ENCODE peak calls at places on chromosomes 6 and 20, in seven cellular contexts. One of them, this sample, is unnamed. For H3K27me3, the result is how much of the 10 kb centered on the place peaks cover.

GRCh38 chr6:157514659-157515496 is 133.9 kb downstream of the ZDHHC14 start:
- DNase-seq in CD8-positive, alpha-beta T cell: no peak
- DNase-seq in fibroblast of lung: peak
- DNase-seq in CD8-positive, alpha-beta memory T cell: no peak
- DNase-seq in right lobe of liver: no peak
- DNase-seq in thyroid gland: no peak
- DNase-seq in adrenal gland: peak
- DNase-seq in this sample: no peak

GRCh38 chr6:159460476-159460875 is 232.6 kb downstream of the SOD2 start:
- DNase-seq in CD8-positive, alpha-beta T cell: no peak
- DNase-seq in fibroblast of lung: no peak
- DNase-seq in CD8-positive, alpha-beta memory T cell: no peak
- DNase-seq in right lobe of liver: no peak
- DNase-seq in thyroid gland: no peak
- DNase-seq in adrenal gland: no peak
- DNase-seq in this sample: no peak

GRCh38 chr6:87884203-87884602 is 163.4 kb upstream of the SPACA1 start:
- DNase-seq in CD8-positive, alpha-beta T cell: no peak
- DNase-seq in fibroblast of lung: no peak
- DNase-seq in CD8-positive, alpha-beta memory T cell: no peak
- DNase-seq in right lobe of liver: no peak
- DNase-seq in thyroid gland: no peak
- DNase-seq in adrenal gland: no peak
- DNase-seq in this sample: no peak

GRCh38 chr6:5998741-5999687 is 7.7 kb downstream of the NRN1 start:
- DNase-seq in CD8-positive, alpha-beta T cell: no peak
- DNase-seq in fibroblast of lung: no peak
- DNase-seq in CD8-positive, alpha-beta memory T cell: no peak
- DNase-seq in right lobe of liver: no peak
- DNase-seq in thyroid gland: peak
- DNase-seq in adrenal gland: no peak
- DNase-seq in this sample: no peak

GRCh38 chr20:36847710-36848040 is 28.3 kb upstream of the TLDC2 start:
- DNase-seq in CD8-positive, alpha-beta T cell: no peak
- DNase-seq in fibroblast of lung: no peak
- DNase-seq in CD8-positive, alpha-beta memory T cell: no peak
- DNase-seq in right lobe of liver: no peak
- DNase-seq in thyroid gland: no peak
- DNase-seq in adrenal gland: no peak
- DNase-seq in this sample: no peak

GRCh38 chr6:56435326-56435725 is 187.9 kb upstream of the COL21A1 start:
- DNase-seq in CD8-positive, alpha-beta T cell: no peak
- DNase-seq in fibroblast of lung: peak
- DNase-seq in CD8-positive, alpha-beta memory T cell: no peak
- DNase-seq in right lobe of liver: no peak
- DNase-seq in thyroid gland: no peak
- DNase-seq in adrenal gland: no peak
- DNase-seq in this sample: no peak

GRCh38 chr20:24686156-24686555 is 216.7 kb downstream of the SYNDIG1 start:
- DNase-seq in CD8-positive, alpha-beta T cell: no peak
- DNase-seq in fibroblast of lung: no peak
- DNase-seq in CD8-positive, alpha-beta memory T cell: no peak
- DNase-seq in right lobe of liver: no peak
- DNase-seq in thyroid gland: no peak
- DNase-seq in adrenal gland: no peak
- DNase-seq in this sample: no peak

GRCh38 chr6:13488015-13488895 is 855 bp upstream of the GFOD1 start:
- DNase-seq in CD8-positive, alpha-beta T cell: peak
- DNase-seq in fibroblast of lung: peak
- DNase-seq in CD8-positive, alpha-beta memory T cell: peak
- DNase-seq in right lobe of liver: peak
- DNase-seq in thyroid gland: peak
- DNase-seq in adrenal gland: peak
- DNase-seq in this sample: peak

GRCh38 chr6:40956871-40957270 is 82.2 kb downstream of the UNC5CL start:
- DNase-seq in CD8-positive, alpha-beta T cell: no peak
- DNase-seq in fibroblast of lung: peak
- DNase-seq in CD8-positive, alpha-beta memory T cell: no peak
- DNase-seq in right lobe of liver: no peak
- DNase-seq in thyroid gland: no peak
- DNase-seq in adrenal gland: no peak
- DNase-seq in this sample: no peak

GRCh38 chr6:37033255-37033654 is 27.8 kb downstream of the FGD2 start:
- DNase-seq in CD8-positive, alpha-beta T cell: no peak
- DNase-seq in fibroblast of lung: no peak
- DNase-seq in CD8-positive, alpha-beta memory T cell: no peak
- DNase-seq in right lobe of liver: no peak
- DNase-seq in thyroid gland: no peak
- DNase-seq in adrenal gland: peak
- DNase-seq in this sample: no peak

GRCh38 chr6:113347420-113347819 is 509.7 kb upstream of the MARCKS start:
- DNase-seq in CD8-positive, alpha-beta T cell: no peak
- DNase-seq in fibroblast of lung: peak
- DNase-seq in CD8-positive, alpha-beta memory T cell: no peak
- DNase-seq in right lobe of liver: no peak
- DNase-seq in thyroid gland: no peak
- DNase-seq in adrenal gland: no peak
- DNase-seq in this sample: peak

GRCh38 chr6:70846207-70846835 is 110.5 kb downstream of the B3GAT2 start:
- DNase-seq in CD8-positive, alpha-beta T cell: no peak
- DNase-seq in fibroblast of lung: no peak
- DNase-seq in CD8-positive, alpha-beta memory T cell: no peak
- DNase-seq in right lobe of liver: no peak
- DNase-seq in thyroid gland: no peak
- DNase-seq in adrenal gland: no peak
- DNase-seq in this sample: no peak

GRCh38 chr6:75418233-75418632 is 75.4 kb downstream of the FILIP1 start:
- DNase-seq in CD8-positive, alpha-beta T cell: no peak
- DNase-seq in fibroblast of lung: peak
- DNase-seq in CD8-positive, alpha-beta memory T cell: no peak
- DNase-seq in right lobe of liver: no peak
- DNase-seq in thyroid gland: no peak
- DNase-seq in adrenal gland: no peak
- DNase-seq in this sample: no peak

GRCh38 chr20:17624070-17624469 is 54.2 kb downstream of the DSTN start:
- DNase-seq in CD8-positive, alpha-beta T cell: no peak
- DNase-seq in fibroblast of lung: no peak
- DNase-seq in CD8-positive, alpha-beta memory T cell: no peak
- DNase-seq in right lobe of liver: peak
- DNase-seq in thyroid gland: peak
- DNase-seq in adrenal gland: peak
- DNase-seq in this sample: no peak

GRCh38 chr6:51541847-51542246 is 545.6 kb downstream of the PKHD1 start:
- DNase-seq in CD8-positive, alpha-beta T cell: no peak
- DNase-seq in fibroblast of lung: no peak
- DNase-seq in CD8-positive, alpha-beta memory T cell: no peak
- DNase-seq in right lobe of liver: no peak
- DNase-seq in thyroid gland: no peak
- DNase-seq in adrenal gland: no peak
- DNase-seq in this sample: no peak

GRCh38 chr20:23446505-23446904 is 6.2 kb downstream of the CST11 start:
- DNase-seq in CD8-positive, alpha-beta T cell: no peak
- DNase-seq in fibroblast of lung: peak
- DNase-seq in CD8-positive, alpha-beta memory T cell: no peak
- DNase-seq in right lobe of liver: no peak
- DNase-seq in thyroid gland: peak
- DNase-seq in adrenal gland: peak
- DNase-seq in this sample: peak

GRCh38 chr6:93828553-93828952 is 409.2 kb upstream of the EPHA7 start:
- DNase-seq in CD8-positive, alpha-beta T cell: no peak
- DNase-seq in fibroblast of lung: no peak
- DNase-seq in CD8-positive, alpha-beta memory T cell: no peak
- DNase-seq in right lobe of liver: no peak
- DNase-seq in thyroid gland: no peak
- DNase-seq in adrenal gland: no peak
- DNase-seq in this sample: no peak

GRCh38 chr20:11982289-11982957 is 64.7 kb downstream of the BTBD3 start:
- DNase-seq in CD8-positive, alpha-beta T cell: no peak
- DNase-seq in fibroblast of lung: no peak
- DNase-seq in CD8-positive, alpha-beta memory T cell: no peak
- DNase-seq in right lobe of liver: no peak
- DNase-seq in thyroid gland: no peak
- DNase-seq in adrenal gland: no peak
- DNase-seq in this sample: no peak

GRCh38 chr6:148869589-148869988 is 122.8 kb downstream of the UST start:
- DNase-seq in CD8-positive, alpha-beta T cell: no peak
- DNase-seq in fibroblast of lung: peak
- DNase-seq in CD8-positive, alpha-beta memory T cell: no peak
- DNase-seq in right lobe of liver: no peak
- DNase-seq in thyroid gland: no peak
- DNase-seq in adrenal gland: peak
- DNase-seq in this sample: no peak

GRCh38 chr6:145814035-145814500 is 527 bp downstream of the FBXO30 start:
- DNase-seq in CD8-positive, alpha-beta T cell: peak
- DNase-seq in fibroblast of lung: peak
- DNase-seq in CD8-positive, alpha-beta memory T cell: no peak
- DNase-seq in right lobe of liver: peak
- DNase-seq in thyroid gland: peak
- DNase-seq in adrenal gland: peak
- DNase-seq in this sample: peak

GRCh38 chr6:99151634-99152344 is 197.7 kb downstream of the FAXC start:
- DNase-seq in CD8-positive, alpha-beta T cell: peak
- DNase-seq in fibroblast of lung: peak
- DNase-seq in CD8-positive, alpha-beta memory T cell: no peak
- DNase-seq in right lobe of liver: no peak
- DNase-seq in thyroid gland: peak
- DNase-seq in adrenal gland: peak
- DNase-seq in this sample: peak

GRCh38 chr6:168088161-168089106 is 9.4 kb upstream of the FRMD1 start:
- DNase-seq in CD8-positive, alpha-beta T cell: no peak
- DNase-seq in fibroblast of lung: peak
- DNase-seq in CD8-positive, alpha-beta memory T cell: no peak
- DNase-seq in right lobe of liver: peak
- DNase-seq in thyroid gland: no peak
- DNase-seq in adrenal gland: peak
- DNase-seq in this sample: no peak

GRCh38 chr6:118569498-118569897 is 21.4 kb downstream of the PLN start:
- DNase-seq in CD8-positive, alpha-beta T cell: no peak
- DNase-seq in fibroblast of lung: no peak
- DNase-seq in CD8-positive, alpha-beta memory T cell: no peak
- DNase-seq in right lobe of liver: no peak
- DNase-seq in thyroid gland: no peak
- DNase-seq in adrenal gland: no peak
- DNase-seq in this sample: no peak

GRCh38 chr6:139970591-139970991 is 596.1 kb upstream of the CITED2 start:
- DNase-seq in CD8-positive, alpha-beta T cell: no peak
- DNase-seq in fibroblast of lung: peak
- DNase-seq in CD8-positive, alpha-beta memory T cell: no peak
- DNase-seq in right lobe of liver: no peak
- DNase-seq in thyroid gland: no peak
- DNase-seq in adrenal gland: no peak
- DNase-seq in this sample: no peak

GRCh38 chr6:3750324-3751018 is 1.0 kb downstream of the PXDC1 start:
- DNase-seq in CD8-positive, alpha-beta T cell: no peak
- DNase-seq in fibroblast of lung: peak
- DNase-seq in CD8-positive, alpha-beta memory T cell: no peak
- DNase-seq in right lobe of liver: peak
- DNase-seq in thyroid gland: peak
- DNase-seq in adrenal gland: peak
- DNase-seq in this sample: no peak

DNA sequence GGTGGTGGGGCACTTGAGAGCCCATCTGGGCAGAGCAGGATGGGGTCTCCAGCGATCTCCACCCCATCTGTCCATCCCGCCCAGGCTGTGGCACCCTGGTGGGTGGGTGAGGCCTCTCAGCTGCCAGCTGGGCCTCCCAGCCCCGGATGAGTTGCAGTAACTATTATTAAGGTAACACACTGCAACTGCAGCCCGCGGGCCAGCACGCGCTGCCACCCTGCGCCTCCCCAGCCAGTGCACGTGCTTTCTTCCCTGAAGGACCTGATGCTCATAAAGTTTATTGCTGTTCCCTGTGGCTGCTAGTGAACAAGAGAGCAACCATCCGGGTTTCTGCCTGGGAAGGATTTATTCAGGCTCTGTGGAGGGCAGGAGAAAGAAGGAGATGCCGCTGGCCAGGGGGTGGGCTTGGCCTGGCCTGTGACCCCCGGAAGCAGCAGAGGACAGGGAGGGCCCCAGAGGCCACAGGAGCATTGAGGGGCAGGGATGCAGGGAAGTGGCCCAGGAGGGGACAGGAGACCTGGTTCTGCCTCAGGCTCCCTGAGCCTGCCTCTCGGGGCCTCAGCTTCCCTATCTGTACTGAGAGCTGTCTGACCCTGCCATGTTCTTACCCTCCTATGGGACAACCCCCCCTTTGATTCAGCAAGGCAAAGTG is 1.7 kb downstream of the IP6K3 start:
- DNase-seq in CD8-positive, alpha-beta T cell: no peak
- DNase-seq in fibroblast of lung: no peak
- DNase-seq in CD8-positive, alpha-beta memory T cell: no peak
- DNase-seq in right lobe of liver: no peak
- DNase-seq in thyroid gland: no peak
- DNase-seq in adrenal gland: no peak
- DNase-seq in this sample: no peak
- H3K27me3 ChIP-seq in CD8-positive, alpha-beta T cell: under half
- H3K27me3 ChIP-seq in fibroblast of lung: under half
- H3K27me3 ChIP-seq in CD8-positive, alpha-beta memory T cell: under half
- H3K27me3 ChIP-seq in right lobe of liver: under half
- H3K27me3 ChIP-seq in thyroid gland: under half
- H3K27me3 ChIP-seq in adrenal gland: under half
- H3K27me3 ChIP-seq in this sample: under half

DNA sequence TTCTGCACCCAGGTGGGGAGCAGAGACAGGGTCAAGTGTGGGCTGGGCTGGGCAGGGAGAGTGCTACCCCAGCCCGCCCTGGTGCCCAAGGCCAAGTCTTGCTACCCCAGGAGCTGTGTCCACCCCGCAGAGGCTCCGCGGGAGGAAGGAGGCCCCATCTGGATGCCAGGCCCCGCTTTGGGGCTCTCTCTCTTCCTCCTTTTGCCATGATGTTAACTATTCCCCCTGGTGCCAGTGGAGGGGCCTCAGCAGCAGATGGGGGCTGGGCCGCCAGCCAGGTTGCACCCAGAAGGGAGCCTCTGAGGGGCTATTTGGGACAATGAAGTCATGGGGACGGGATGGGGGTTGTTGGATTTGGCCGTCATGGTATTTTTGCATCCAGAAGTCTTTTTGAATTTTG is 9.3 kb downstream of the SLC17A9 start:
- DNase-seq in CD8-positive, alpha-beta T cell: no peak
- DNase-seq in fibroblast of lung: no peak
- DNase-seq in CD8-positive, alpha-beta memory T cell: no peak
- DNase-seq in right lobe of liver: peak
- DNase-seq in thyroid gland: no peak
- DNase-seq in adrenal gland: no peak
- DNase-seq in this sample: no peak
- H3K27me3 ChIP-seq in CD8-positive, alpha-beta T cell: under half
- H3K27me3 ChIP-seq in fibroblast of lung: under half
- H3K27me3 ChIP-seq in CD8-positive, alpha-beta memory T cell: under half
- H3K27me3 ChIP-seq in right lobe of liver: under half
- H3K27me3 ChIP-seq in thyroid gland: under half
- H3K27me3 ChIP-seq in adrenal gland: under half
- H3K27me3 ChIP-seq in this sample: under half

GRCh38 chr6:68633654-68634502 is 1.2 kb upstream of the ADGRB3 start:
- DNase-seq in CD8-positive, alpha-beta T cell: no peak
- DNase-seq in fibroblast of lung: no peak
- DNase-seq in CD8-positive, alpha-beta memory T cell: no peak
- DNase-seq in right lobe of liver: no peak
- DNase-seq in thyroid gland: no peak
- DNase-seq in adrenal gland: no peak
- DNase-seq in this sample: no peak
- H3K27me3 ChIP-seq in CD8-positive, alpha-beta T cell: under half
- H3K27me3 ChIP-seq in fibroblast of lung: under half
- H3K27me3 ChIP-seq in CD8-positive, alpha-beta memory T cell: under half
- H3K27me3 ChIP-seq in right lobe of liver: under half
- H3K27me3 ChIP-seq in thyroid gland: under half
- H3K27me3 ChIP-seq in adrenal gland: under half
- H3K27me3 ChIP-seq in this sample: under half

GRCh38 chr20:62227977-62228958 is 8.2 kb upstream of the HRH3 start:
- DNase-seq in CD8-positive, alpha-beta T cell: no peak
- DNase-seq in fibroblast of lung: no peak
- DNase-seq in CD8-positive, alpha-beta memory T cell: no peak
- DNase-seq in right lobe of liver: no peak
- DNase-seq in thyroid gland: no peak
- DNase-seq in adrenal gland: no peak
- DNase-seq in this sample: no peak
- H3K27me3 ChIP-seq in CD8-positive, alpha-beta T cell: under half
- H3K27me3 ChIP-seq in fibroblast of lung: under half
- H3K27me3 ChIP-seq in CD8-positive, alpha-beta memory T cell: under half
- H3K27me3 ChIP-seq in right lobe of liver: under half
- H3K27me3 ChIP-seq in thyroid gland: under half
- H3K27me3 ChIP-seq in adrenal gland: under half
- H3K27me3 ChIP-seq in this sample: under half

This sample was measured in BE2C.